ENCODE peak calls at places on chromosomes 3 and 15, in four cellular contexts. C is H9, N is A549, V is OCI-LY7. I is an unnamed sample.

GRCh38 chr15:95594496-95594895 is 736.0 kb upstream of the NR2F2 start:
- DNase-seq in C (no peak), N (no peak), V (no peak), I (no peak)

GRCh38 chr15:74817370-74817737 is 4.7 kb downstream of the LMAN1L start:
- DNase-seq in C (peak), N (no peak), V (no peak), I (no peak)

GRCh38 chr3:4820296-4821121 is 158.7 kb upstream of the BHLHE40 start:
- DNase-seq in C (no peak), N (no peak), V (no peak), I (no peak)

GRCh38 chr3:197749315-197749600 is 425 bp upstream of the FYTTD1 start:
- DNase-seq in C (peak), N (peak), V (peak), I (peak)

GRCh38 chr15:43105077-43105769 is 615 bp downstream of the UBR1 start:
- DNase-seq in C (no peak), N (peak), V (peak), I (peak)

GRCh38 chr3:185342458-185343169 is 20.3 kb upstream of the MAP3K13 start:
- DNase-seq in C (no peak), N (no peak), V (no peak), I (no peak)

GRCh38 chr15:90221251-90221900 is 12.4 kb downstream of the CIB1 start:
- DNase-seq in C (peak), N (peak), V (peak), I (peak)

GRCh38 chr15:100740105-100740504 is 137.7 kb downstream of the ASB7 start:
- DNase-seq in C (no peak), N (no peak), V (no peak), I (no peak)

GRCh38 chr3:97896547-97896946 is 74.7 kb downstream of the CRYBG3 start:
- DNase-seq in C (no peak), N (no peak), V (peak), I (no peak)

GRCh38 chr3:196096382-196096953 is 14.6 kb upstream of the TFRC start:
- DNase-seq in C (no peak), N (no peak), V (peak), I (peak)

GRCh38 chr3:39275052-39275451 is 4.8 kb downstream of the CX3CR1 start:
- DNase-seq in C (no peak), N (no peak), V (no peak), I (no peak)

GRCh38 chr3:15903776-15904720 is 106.3 kb upstream of the ANKRD28 start:
- DNase-seq in C (no peak), N (no peak), V (no peak), I (no peak)

GRCh38 chr15:100672959-100673358 is 70.6 kb downstream of the ASB7 start:
- DNase-seq in C (no peak), N (no peak), V (no peak), I (no peak)

GRCh38 chr3:173770011-173770410 is 372.5 kb downstream of the NLGN1 start:
- DNase-seq in C (no peak), N (no peak), V (no peak), I (no peak)

GRCh38 chr3:169968224-169968623 is 1.6 kb downstream of the SEC62 start:
- DNase-seq in C (no peak), N (no peak), V (no peak), I (no peak)

GRCh38 chr15:80436511-80437307 is 32.5 kb downstream of the ARNT2 start:
- DNase-seq in C (no peak), N (peak), V (no peak), I (no peak)

GRCh38 chr3:40179016-40179415 is 130.5 kb upstream of the EIF1B start:
- DNase-seq in C (peak), N (peak), V (peak), I (peak)

GRCh38 chr3:126926684-126927404 is 56.1 kb upstream of the PLXNA1 start:
- DNase-seq in C (no peak), N (no peak), V (no peak), I (no peak)
- H3K27ac ChIP-seq in C (no peak), N (no peak), V (no peak), I (no peak)

DNA sequence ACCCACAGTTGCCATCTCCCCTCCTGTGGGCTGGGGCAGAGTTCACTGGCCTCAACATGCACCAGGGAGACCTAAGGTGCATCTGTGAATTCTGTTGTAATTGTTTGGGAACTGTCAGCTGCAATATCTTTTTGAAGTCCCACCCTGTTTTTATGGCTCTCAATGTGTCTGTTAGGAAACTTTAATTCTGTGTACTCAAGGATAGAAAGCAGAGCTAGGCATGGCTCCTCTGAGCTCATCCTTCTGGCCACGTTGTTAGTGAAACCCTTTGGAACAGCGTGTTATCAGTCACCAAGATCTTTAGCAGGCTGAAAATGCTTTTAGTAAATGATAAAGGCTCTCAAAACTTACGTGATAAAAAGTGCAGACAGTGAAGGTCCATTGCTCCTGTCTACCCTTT is 33.6 kb upstream of the MTMR10 start:
- DNase-seq in C (no peak), N (no peak), V (no peak), I (no peak)
- H3K4me2 ChIP-seq in C (no peak), N (peak), V (no peak), I (no peak)

DNA sequence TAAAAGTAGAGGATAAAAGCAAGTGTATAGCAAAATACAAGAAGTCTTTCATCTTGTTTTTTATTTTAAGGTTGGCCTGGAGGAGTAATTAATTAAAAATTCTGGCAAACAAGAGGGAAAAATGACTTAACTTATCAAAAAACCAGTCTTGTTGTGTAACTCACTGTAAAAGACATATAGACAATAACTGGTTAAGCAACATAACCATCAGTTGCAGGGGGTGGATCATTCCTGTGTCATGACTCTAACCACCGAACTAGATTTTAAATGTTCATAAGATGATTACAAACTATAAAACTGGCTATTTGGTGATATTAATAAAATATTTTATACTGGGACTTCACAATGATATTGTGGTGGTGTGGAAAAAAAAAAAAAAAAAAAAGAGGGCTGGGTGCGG is 130.6 kb downstream of the STAG1 start:
- DNase-seq in C (no peak), N (no peak), V (no peak), I (no peak)
- H3K27ac ChIP-seq in C (no peak), N (no peak), V (no peak), I (no peak)

DNA sequence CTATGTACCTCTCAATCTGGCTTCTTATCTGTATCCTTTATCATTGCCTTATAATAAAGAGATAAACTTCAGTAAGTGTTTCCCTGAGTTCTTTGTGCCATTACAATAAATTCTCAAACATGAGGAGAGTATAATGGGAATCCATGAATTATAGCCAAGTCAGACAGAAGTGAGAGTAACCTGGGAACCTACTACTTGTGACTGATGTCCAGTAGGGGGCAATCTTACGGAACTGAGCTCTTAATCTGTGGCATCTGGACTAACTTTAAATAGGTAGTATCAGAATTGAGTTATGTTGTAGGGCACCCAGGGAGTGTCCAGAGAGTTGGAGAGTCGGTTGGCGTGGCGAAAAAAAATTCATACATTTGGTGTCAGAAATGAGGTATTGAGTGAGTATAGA is 542.6 kb downstream of the ZBBX start:
- DNase-seq in C (peak), N (peak), V (peak), I (peak)
- H3K4me2 ChIP-seq in C (no peak), N (no peak), V (no peak), I (no peak)

I was measured in Karpas-422.